ENCODE peak calls at places on chromosomes 13 and 19, in seven cellular contexts. O is IMR-90, W is fibroblast of mammary gland, B is tibial artery, Q is astrocyte, L is astrocyte of the spinal cord, P is HL-60. I is an unnamed sample.

GRCh38 chr19:43469160-43469480 is 3.7 kb upstream of the LYPD3 start:
- DNase-seq in O (no peak), W (no peak), B (no peak), Q (no peak), L (no peak), P (no peak), I (no peak)

GRCh38 chr13:82010780-82011179 is 1669.9 kb upstream of the SPRY2 start:
- DNase-seq in O (no peak), W (no peak), B (no peak), Q (no peak), L (peak; percentile 19), P (no peak), I (no peak)

GRCh38 chr13:35848316-35848715 is 282.9 kb downstream of the DCLK1 start:
- DNase-seq in O (no peak), W (no peak), B (no peak), Q (no peak), L (no peak), P (no peak), I (no peak)

GRCh38 chr13:110503979-110504499 is 57.5 kb downstream of the RAB20 start:
- DNase-seq in O (no peak), W (no peak), B (no peak), Q (no peak), L (no peak), P (no peak), I (no peak)

GRCh38 chr19:43532571-43532961 is 422 bp upstream of the ZNF575 start:
- DNase-seq in O (no peak), W (no peak), B (peak; percentile 50), Q (no peak), L (no peak), P (no peak), I (peak; percentile 45)

GRCh38 chr13:22243519-22244197 is 572.8 kb downstream of the FGF9 start:
- DNase-seq in O (no peak), W (no peak), B (no peak), Q (no peak), L (no peak), P (no peak), I (no peak)

GRCh38 chr19:38032151-38032550 is 125.1 kb downstream of the SIPA1L3 start:
- DNase-seq in O (peak; percentile 74), W (peak; percentile 31), B (no peak), Q (peak; percentile 93), L (peak; percentile 66), P (no peak), I (peak; percentile 37)

GRCh38 chr13:107035778-107036177 is 467.8 kb upstream of the ARGLU1 start:
- DNase-seq in O (peak; percentile 89), W (no peak), B (no peak), Q (peak; percentile 80), L (peak; percentile 50), P (no peak), I (no peak)

GRCh38 chr19:12052571-12053169 is at the start of gene ZNF878:
- DNase-seq in O (peak; percentile 85), W (peak; percentile 68), B (peak; percentile 91), Q (peak; percentile 79), L (peak; percentile 83), P (no peak), I (peak; percentile 82)

GRCh38 chr13:52703482-52703881 is 36.1 kb downstream of the CNMD start:
- DNase-seq in O (no peak), W (no peak), B (no peak), Q (no peak), L (no peak), P (no peak), I (no peak)

GRCh38 chr13:97369269-97369893 is 64.6 kb upstream of the RAP2A start:
- DNase-seq in O (no peak), W (peak; percentile 45), B (no peak), Q (no peak), L (no peak), P (no peak), I (peak; percentile 55)

GRCh38 chr13:99296270-99296865 is 10.8 kb downstream of the GPR183 start:
- DNase-seq in O (peak; percentile 24), W (no peak), B (no peak), Q (no peak), L (no peak), P (no peak), I (no peak)

GRCh38 chr13:22915442-22916082 is 265.2 kb upstream of the SGCG start:
- DNase-seq in O (peak; percentile 17), W (peak; percentile 54), B (peak; percentile 38), Q (peak; percentile 33), L (peak; percentile 48), P (no peak), I (peak; percentile 40)

GRCh38 chr19:980133-980998 is 3.8 kb upstream of the WDR18 start:
- DNase-seq in O (no peak), W (peak; percentile 24), B (no peak), Q (no peak), L (no peak), P (no peak), I (peak; percentile 72)

GRCh38 chr19:34155686-34156085 is 16.6 kb upstream of the LSM14A start:
- DNase-seq in O (peak; percentile 65), W (peak; percentile 28), B (no peak), Q (peak; percentile 36), L (no peak), P (no peak), I (peak; percentile 51)

GRCh38 chr13:26716984-26717383 is 43.6 kb downstream of the GPR12 start:
- DNase-seq in O (no peak), W (no peak), B (no peak), Q (no peak), L (no peak), P (no peak), I (no peak)

GRCh38 chr19:40549007-40549708 is 27.5 kb upstream of the SHKBP1 start:
- DNase-seq in O (peak; percentile 39), W (peak; percentile 40), B (no peak), Q (peak; percentile 27), L (peak; percentile 48), P (peak; percentile 21), I (peak; percentile 51)

DNA sequence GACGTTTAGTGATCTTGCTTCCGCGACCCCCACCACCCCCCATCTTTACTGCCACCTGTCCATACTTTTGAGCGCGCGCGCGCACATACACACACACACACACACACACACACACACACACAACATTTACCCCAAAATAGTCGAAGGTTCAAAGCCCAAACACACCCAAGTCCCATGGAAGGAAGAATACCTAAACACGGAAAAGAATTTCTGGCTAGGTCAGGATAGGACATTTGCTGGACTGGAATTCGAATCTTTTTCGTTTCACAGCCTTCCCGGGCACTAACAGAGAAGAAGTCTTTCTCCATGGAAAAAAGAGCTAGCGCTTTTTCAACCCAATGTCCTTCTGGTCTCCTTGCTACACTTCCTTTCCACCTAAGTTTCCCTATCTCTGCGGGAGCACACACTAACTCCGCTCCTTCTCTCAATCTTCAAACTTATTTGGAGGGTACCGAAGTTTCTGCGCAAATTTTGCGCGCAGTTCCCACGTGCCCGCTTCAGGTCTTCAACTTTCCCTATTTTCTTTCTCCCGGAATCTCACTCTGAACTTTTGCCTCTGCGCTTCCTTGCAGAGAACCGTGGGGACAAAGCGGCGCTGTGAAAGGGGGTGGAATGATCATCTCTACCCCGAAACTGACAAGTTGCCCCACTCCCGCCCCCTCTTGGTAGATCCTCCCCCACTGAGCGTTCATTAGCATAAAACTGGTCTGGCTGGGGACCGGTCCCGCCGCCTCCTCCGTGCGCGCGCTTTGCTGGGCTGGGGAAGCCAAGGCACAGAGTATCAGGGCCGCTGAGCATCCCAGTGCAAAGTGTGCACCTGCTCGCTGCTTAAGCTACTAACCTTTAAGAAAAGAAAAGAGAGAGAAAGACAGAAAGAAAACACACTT is 2.7 kb downstream of the DACH1 start:
- DNase-seq in O (no peak), W (no peak), B (peak; percentile 24), Q (no peak), L (peak; percentile 13), P (peak; percentile 65), I (peak; percentile 49)
- H3K4me3 ChIP-seq in O (peak overlapping the region; percentile 25), W (no peak overlapping the region), B (peak overlapping the region; percentile 40), Q (peak overlapping the region; percentile 65), L (peak overlapping the region; percentile 43), P (peak overlapping the region; percentile 87), I (peak overlapping the region; percentile 80)

DNA sequence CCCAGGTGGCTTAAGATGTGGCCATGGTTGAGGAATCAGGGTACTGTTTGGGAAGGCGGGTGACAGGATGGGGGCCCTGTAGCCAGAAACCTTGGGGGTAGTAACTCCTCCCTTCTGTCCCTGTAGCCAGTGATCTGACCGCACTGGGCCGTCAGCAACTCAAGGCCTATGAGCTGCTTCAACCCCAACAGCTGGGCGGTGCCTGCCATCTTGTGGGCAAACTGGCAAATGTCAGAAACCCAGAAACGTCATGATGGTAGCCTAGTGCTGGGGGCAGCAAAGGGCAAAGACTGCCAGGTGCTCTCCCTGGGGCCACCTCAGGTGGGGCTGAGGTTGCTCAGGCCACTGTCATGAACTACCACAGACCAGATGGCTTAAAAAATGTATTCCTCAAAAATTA is 3.5 kb downstream of the COPE start:
- DNase-seq in O (peak; percentile 30), W (peak; percentile 54), B (no peak), Q (no peak), L (peak; percentile 18), P (no peak), I (peak; percentile 33)
- TF ChIP-seq CTCF in O (peak; percentile 42), W (peak; percentile 35), B (no peak), Q (peak; percentile 17), L (peak; percentile 43), P (peak; percentile 23), I (peak; percentile 23)

DNA sequence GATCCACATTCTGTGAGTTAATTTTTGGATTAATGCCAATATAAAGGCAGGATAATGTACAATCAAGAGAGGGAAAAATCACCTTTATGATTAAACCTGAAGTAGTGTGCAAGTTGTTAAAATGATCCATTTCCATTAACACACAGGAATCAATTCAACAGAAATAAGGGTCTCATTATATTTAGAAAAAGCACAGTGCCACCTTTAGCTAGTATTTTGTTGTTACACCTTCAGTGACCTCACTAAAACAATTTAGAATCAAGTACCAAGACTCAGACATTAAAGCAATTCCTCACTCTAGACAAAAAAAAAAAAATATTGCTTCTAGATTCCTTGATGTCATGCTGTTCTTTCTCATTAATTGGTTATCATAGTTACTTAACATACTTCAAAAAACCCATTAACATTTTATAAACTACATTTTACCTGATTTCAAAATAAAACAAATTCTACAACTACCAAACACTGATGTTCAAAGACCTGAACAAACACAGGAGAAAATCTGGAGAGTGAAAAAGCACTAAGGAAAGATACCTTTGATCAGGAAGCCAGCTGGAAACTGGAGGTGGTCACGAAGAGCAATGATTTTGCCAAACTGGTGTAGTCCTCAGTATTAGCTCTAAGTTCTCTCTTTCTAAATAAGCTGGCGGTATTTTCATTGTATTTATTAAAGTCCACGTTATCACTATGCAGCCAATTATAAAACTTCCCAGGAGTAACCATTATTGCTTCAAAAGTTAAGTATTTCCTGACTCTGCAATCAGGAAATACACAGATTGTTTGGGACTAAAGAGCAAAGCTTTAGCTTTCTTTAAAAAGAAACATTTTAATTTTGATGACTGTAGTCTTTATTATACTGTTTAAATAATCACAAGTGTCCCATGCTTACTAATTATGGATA is 115.3 kb downstream of the TBC1D4 start:
- DNase-seq in O (no peak), W (no peak), B (no peak), Q (no peak), L (no peak), P (no peak), I (no peak)
- H3K4me3 ChIP-seq in O (no peak overlapping the region), W (no peak overlapping the region), B (no peak overlapping the region), Q (peak overlapping the region; percentile 45), L (no peak overlapping the region), P (no peak overlapping the region), I (no peak overlapping the region)

GRCh38 chr19:53079313-53079924 is 23.8 kb downstream of the ZNF160 start:
- DNase-seq in O (no peak), W (no peak), B (no peak), Q (no peak), L (no peak), P (no peak), I (no peak)

GRCh38 chr19:53078668-53079067 is 24.6 kb downstream of the ZNF160 start:
- DNase-seq in O (no peak), W (no peak), B (no peak), Q (no peak), L (no peak), P (no peak), I (no peak)

GRCh38 chr19:53082929-53083328 is 20.3 kb downstream of the ZNF160 start:
- DNase-seq in O (no peak), W (no peak), B (no peak), Q (no peak), L (no peak), P (no peak), I (no peak)

GRCh38 chr19:53076984-53077383 is 26.2 kb downstream of the ZNF160 start:
- DNase-seq in O (peak; percentile 28), W (peak; percentile 40), B (no peak), Q (peak; percentile 12), L (peak; percentile 45), P (no peak), I (peak; percentile 65)
- TF ChIP-seq CTCF in O (peak; percentile 49), W (peak; percentile 38), B (peak; percentile 26), Q (peak; percentile 31), L (peak; percentile 63), P (no peak), I (peak; percentile 77)

I was measured in fibroblast of villous mesenchyme.